ENCODE peak calls at places on chromosome 3, in five cellular contexts. J, R, D, I and K are unnamed samples.

GRCh38 chr3:18351823-18352744 is 73.1 kb downstream of the SATB1 start:
- DNase-seq in I (no peak), J (peak; percentile 93), R (no peak), D (no peak), K (no peak)

GRCh38 chr3:143040264-143040879 is 39.0 kb downstream of the U2SURP start:
- DNase-seq in R (no peak), I (no peak), J (no peak), D (no peak), K (peak; percentile 28)

GRCh38 chr3:129547241-129547640 is 4.3 kb downstream of the H1-8 start:
- DNase-seq in J (no peak), R (no peak), I (no peak), D (no peak), K (no peak)

GRCh38 chr3:66302288-66302687 is 81.5 kb downstream of the SLC25A26 start:
- DNase-seq in J (no peak), R (no peak), D (no peak), I (no peak), K (no peak)

GRCh38 chr3:152835311-152836102 is 576 bp downstream of the P2RY1 start:
- DNase-seq in J (no peak), D (no peak), R (peak; percentile 55), I (peak; percentile 80), K (no peak)

GRCh38 chr3:110318108-110318507 is 753.5 kb upstream of the NECTIN3 start:
- DNase-seq in R (no peak), I (no peak), J (no peak), D (no peak), K (peak; percentile 57)

GRCh38 chr3:49723301-49723630 is 485 bp downstream of the GMPPB start:
- DNase-seq in D (no peak), I (no peak), J (no peak), R (no peak), K (no peak)

GRCh38 chr3:189383630-189384029 is 211.9 kb downstream of the TPRG1 start:
- DNase-seq in J (no peak), R (no peak), D (no peak), I (no peak), K (no peak)

GRCh38 chr3:133745981-133746721 is at the start of gene TF:
- DNase-seq in J (no peak), D (no peak), R (no peak), I (no peak), K (no peak)

GRCh38 chr3:62676686-62677271 is 198.4 kb downstream of the CADPS start:
- DNase-seq in R (no peak), D (no peak), I (no peak), J (no peak), K (no peak)

GRCh38 chr3:130404401-130404800 is 58.9 kb downstream of the COL6A5 start:
- DNase-seq in R (no peak), I (no peak), J (no peak), D (no peak), K (no peak)

GRCh38 chr3:37862712-37863551 is 1.3 kb downstream of the CTDSPL start:
- DNase-seq in R (no peak), J (no peak), D (no peak), I (no peak), K (peak; percentile 47)

GRCh38 chr3:46361408-46362283 is 7.7 kb downstream of the CCR2 start:
- DNase-seq in I (peak; percentile 25), R (no peak), J (no peak), D (no peak), K (no peak)

GRCh38 chr3:37179144-37179967 is 5.0 kb upstream of the LRRFIP2 start:
- DNase-seq in I (no peak), J (no peak), D (no peak), R (no peak), K (no peak)

GRCh38 chr3:64260391-64260790 is 35.1 kb upstream of the PRICKLE2 start:
- DNase-seq in D (no peak), J (no peak), R (no peak), I (no peak), K (no peak)

GRCh38 chr3:114299421-114299820 is 5.6 kb downstream of the TIGIT start:
- DNase-seq in J (no peak), R (peak; percentile 29), I (no peak), D (no peak), K (no peak)

GRCh38 chr3:178195824-178196223 is 340.4 kb upstream of the KCNMB2 start:
- DNase-seq in J (no peak), D (no peak), R (no peak), I (no peak), K (peak; percentile 17)

GRCh38 chr3:100665230-100665629 is 44.1 kb upstream of the TFG start:
- DNase-seq in R (no peak), D (no peak), J (no peak), I (no peak), K (no peak)

GRCh38 chr3:40620151-40620550 is 95.4 kb downstream of the ZNF621 start:
- DNase-seq in R (no peak), D (no peak), J (no peak), I (peak; percentile 16), K (no peak)

GRCh38 chr3:22439626-22440025 is 688.6 kb upstream of the ZNF385D start:
- DNase-seq in D (no peak), I (no peak), J (no peak), R (no peak), K (no peak)

GRCh38 chr3:128555098-128555825 is 62.3 kb upstream of the GATA2 start:
- DNase-seq in J (no peak), I (no peak), R (no peak), D (no peak), K (no peak)

GRCh38 chr3:14290631-14291385 is 111.6 kb upstream of the SLC6A6 start:
- DNase-seq in J (no peak), I (no peak), R (no peak), D (no peak), K (no peak)

GRCh38 chr3:13015286-13016082 is 57.7 kb downstream of the IQSEC1 start:
- DNase-seq in D (no peak), R (no peak), I (no peak), J (peak; percentile 47), K (no peak)

GRCh38 chr3:187255314-187255713 is 36.2 kb downstream of the MASP1 start:
- DNase-seq in J (no peak), I (no peak), R (no peak), D (no peak), K (no peak)

GRCh38 chr3:138786788-138787276 is 47.9 kb downstream of the PIK3CB start:
- DNase-seq in D (no peak), J (no peak), R (no peak), I (no peak), K (no peak)